ENCODE peak calls at places on chromosome 10, in four cellular contexts. E is fibroblast of the aortic adventitia, C is foreskin fibroblast, K is AG09309. P is an unnamed sample.

GRCh38 chr10:132563485-132564248 is 26.1 kb downstream of the INPP5A start:
- DNase-seq in E (no peak), C (no peak), K (peak; percentile 25), P (no peak)

GRCh38 chr10:113336549-113337130 is 216.2 kb upstream of the HABP2 start:
- DNase-seq in E (no peak), C (no peak), K (no peak), P (no peak)

GRCh38 chr10:43904831-43905230 is 256.1 kb upstream of the ZNF32 start:
- DNase-seq in E (no peak), C (no peak), K (no peak), P (no peak)

GRCh38 chr10:121667948-121668335 is 69.7 kb upstream of the FGFR2 start:
- DNase-seq in E (no peak), C (no peak), K (no peak), P (no peak)

GRCh38 chr10:36704124-36704523 is 421.3 kb upstream of the ANKRD30A start:
- DNase-seq in E (no peak), C (no peak), K (no peak), P (no peak)

GRCh38 chr10:1201010-1201807 is 145.0 kb downstream of the WDR37 start:
- DNase-seq in E (no peak), C (no peak), K (no peak), P (no peak)

GRCh38 chr10:123854498-123854897 is 37.1 kb downstream of the CPXM2 start:
- DNase-seq in E (no peak), C (no peak), K (no peak), P (no peak)

GRCh38 chr10:73887038-73888015 is 13.0 kb upstream of the CAMK2G start:
- DNase-seq in E (peak; percentile 97), C (peak; percentile 95), K (peak; percentile 71), P (no peak)

GRCh38 chr10:133258818-133259602 is 17.7 kb downstream of the ADAM8 start:
- DNase-seq in E (peak; percentile 99), C (peak; percentile 99), K (peak; percentile 98), P (no peak)

GRCh38 chr10:16794005-16794404 is 23.2 kb downstream of the RSU1 start:
- DNase-seq in E (no peak), C (no peak), K (no peak), P (no peak)

GRCh38 chr10:30781571-30782542 is 152.3 kb upstream of the LYZL2 start:
- DNase-seq in E (no peak), C (peak; percentile 13), K (no peak), P (no peak)

GRCh38 chr10:72044417-72045041 is 43.8 kb downstream of the SPOCK2 start:
- DNase-seq in E (no peak), C (no peak), K (no peak), P (no peak)

GRCh38 chr10:77835669-77836086 is 90.9 kb downstream of the DLG5 start:
- DNase-seq in E (no peak), C (no peak), K (no peak), P (no peak)

GRCh38 chr10:6185039-6185716 is 17.6 kb upstream of the PFKFB3 start:
- DNase-seq in E (no peak), C (no peak), K (no peak), P (no peak)

GRCh38 chr10:36280396-36280795 is 638.3 kb upstream of the FZD8 start:
- DNase-seq in E (peak; percentile 19), C (no peak), K (no peak), P (no peak)

GRCh38 chr10:96244354-96244753 is 27.0 kb downstream of the BLNK start:
- DNase-seq in E (no peak), C (no peak), K (no peak), P (no peak)

GRCh38 chr10:123808286-123808685 is 83.3 kb downstream of the CPXM2 start:
- DNase-seq in E (peak; percentile 28), C (no peak), K (no peak), P (no peak)

GRCh38 chr10:72886596-72887522 is 6.7 kb upstream of the OIT3 start:
- DNase-seq in E (no peak), C (no peak), K (no peak), P (no peak)

GRCh38 chr10:89029201-89029600 is 38.6 kb downstream of the FAS start:
- DNase-seq in E (peak; percentile 62), C (peak; percentile 17), K (no peak), P (no peak)

GRCh38 chr10:62541811-62542210 is 167.6 kb downstream of the ZNF365 start:
- DNase-seq in E (no peak), C (no peak), K (no peak), P (no peak)

GRCh38 chr10:91575044-91575610 is 57.7 kb downstream of the PPP1R3C start:
- DNase-seq in E (no peak), C (no peak), K (no peak), P (no peak)

GRCh38 chr10:99859585-99859984 is 77.1 kb downstream of the ABCC2 start:
- DNase-seq in E (no peak), C (no peak), K (no peak), P (no peak)

GRCh38 chr10:63611078-63611477 is 89.9 kb downstream of the REEP3 start:
- DNase-seq in E (peak; percentile 51), C (no peak), K (no peak), P (no peak)

GRCh38 chr10:125227546-125227945 is 67.2 kb upstream of the CTBP2 start:
- DNase-seq in E (no peak), C (no peak), K (no peak), P (no peak)

GRCh38 chr10:20932606-20933005 is 35.5 kb upstream of the NEBL start:
- DNase-seq in E (no peak), C (no peak), K (no peak), P (no peak)

GRCh38 chr10:117003336-117003735 is 1.7 kb downstream of the SHTN1 start:
- DNase-seq in E (no peak), C (no peak), K (no peak), P (no peak)

GRCh38 chr10:69352569-69353264 is 64.0 kb downstream of the TACR2 start:
- DNase-seq in E (peak; percentile 85), C (peak; percentile 52), K (no peak), P (no peak)

GRCh38 chr10:14673189-14673947 is 101.3 kb downstream of the FAM107B start:
- DNase-seq in E (peak; percentile 50), C (no peak), K (no peak), P (no peak)

GRCh38 chr10:112959207-112959838 is 9.3 kb downstream of the TCF7L2 start:
- DNase-seq in E (peak; percentile 62), C (peak; percentile 69), K (peak; percentile 52), P (no peak)

GRCh38 chr10:48970654-48971053 is 31.0 kb upstream of the LRRC18 start:
- DNase-seq in E (no peak), C (no peak), K (no peak), P (no peak)

GRCh38 chr10:45265995-45266394 is 49.4 kb downstream of the OR13A1 start:
- DNase-seq in E (no peak), C (no peak), K (no peak), P (no peak)

GRCh38 chr10:86703176-86703575 is 34.9 kb downstream of the LDB3 start:
- DNase-seq in E (no peak), C (no peak), K (no peak), P (no peak)

P was measured in NCI-H187.